ENCODE peak calls at places on chromosomes 13 and 19, in ten cellular contexts. One of them, this sample, is unnamed.

GRCh38 chr19:50325310-50326100 is 3.7 kb downstream of the KCNC3 start:
- DNase-seq in stomach: peak; percentile 77
- DNase-seq in ovary: peak; percentile 59
- DNase-seq in heart left ventricle: peak; percentile 79
- DNase-seq in transverse colon: peak; percentile 62
- DNase-seq in Peyer's patch: peak; percentile 51
- DNase-seq in suprapubic skin: peak; percentile 66
- DNase-seq in tibial nerve: no peak
- DNase-seq in IMR-90: peak; percentile 13
- DNase-seq in HCT116: peak; percentile 73
- DNase-seq in this sample: no peak

GRCh38 chr19:41226874-41227390 is 7.9 kb downstream of the AXL start:
- DNase-seq in transverse colon: no peak
- DNase-seq in suprapubic skin: no peak
- DNase-seq in IMR-90: no peak
- DNase-seq in ovary: no peak
- DNase-seq in Peyer's patch: no peak
- DNase-seq in heart left ventricle: peak; percentile 53
- DNase-seq in stomach: no peak
- DNase-seq in tibial nerve: no peak
- DNase-seq in HCT116: no peak
- DNase-seq in this sample: no peak

GRCh38 chr19:16368385-16369305 is 44.0 kb downstream of the KLF2 start:
- DNase-seq in suprapubic skin: no peak
- DNase-seq in IMR-90: no peak
- DNase-seq in HCT116: no peak
- DNase-seq in heart left ventricle: peak; percentile 29
- DNase-seq in transverse colon: no peak
- DNase-seq in ovary: peak; percentile 28
- DNase-seq in tibial nerve: no peak
- DNase-seq in Peyer's patch: peak; percentile 64
- DNase-seq in stomach: no peak
- DNase-seq in this sample: no peak

GRCh38 chr19:13116282-13117175 is at the start of gene TRMT1:
- DNase-seq in stomach: peak; percentile 93
- DNase-seq in Peyer's patch: peak; percentile 95
- DNase-seq in suprapubic skin: peak; percentile 97
- DNase-seq in HCT116: peak; percentile 93
- DNase-seq in IMR-90: peak; percentile 91
- DNase-seq in transverse colon: peak; percentile 95
- DNase-seq in ovary: peak; percentile 93
- DNase-seq in heart left ventricle: peak; percentile 94
- DNase-seq in tibial nerve: peak; percentile 98
- DNase-seq in this sample: peak; percentile 89

GRCh38 chr13:57739791-57740190 is 108.2 kb downstream of the PCDH17 start:
- DNase-seq in heart left ventricle: no peak
- DNase-seq in ovary: no peak
- DNase-seq in HCT116: no peak
- DNase-seq in IMR-90: no peak
- DNase-seq in transverse colon: no peak
- DNase-seq in stomach: no peak
- DNase-seq in tibial nerve: no peak
- DNase-seq in suprapubic skin: no peak
- DNase-seq in Peyer's patch: no peak
- DNase-seq in this sample: no peak

GRCh38 chr19:47651132-47651531 is 42.2 kb downstream of the BICRA start:
- DNase-seq in tibial nerve: no peak
- DNase-seq in ovary: no peak
- DNase-seq in HCT116: no peak
- DNase-seq in stomach: no peak
- DNase-seq in heart left ventricle: no peak
- DNase-seq in Peyer's patch: no peak
- DNase-seq in IMR-90: no peak
- DNase-seq in transverse colon: no peak
- DNase-seq in suprapubic skin: no peak
- DNase-seq in this sample: no peak

GRCh38 chr13:94617389-94618000 is 15.8 kb downstream of the GPR180 start:
- DNase-seq in IMR-90: no peak
- DNase-seq in ovary: no peak
- DNase-seq in Peyer's patch: no peak
- DNase-seq in HCT116: no peak
- DNase-seq in tibial nerve: peak; percentile 46
- DNase-seq in stomach: no peak
- DNase-seq in heart left ventricle: no peak
- DNase-seq in suprapubic skin: no peak
- DNase-seq in transverse colon: no peak
- DNase-seq in this sample: no peak

GRCh38 chr13:42384265-42384664 is 112.3 kb downstream of the AKAP11 start:
- DNase-seq in heart left ventricle: no peak
- DNase-seq in tibial nerve: no peak
- DNase-seq in stomach: no peak
- DNase-seq in HCT116: no peak
- DNase-seq in IMR-90: no peak
- DNase-seq in ovary: no peak
- DNase-seq in Peyer's patch: no peak
- DNase-seq in suprapubic skin: no peak
- DNase-seq in transverse colon: no peak
- DNase-seq in this sample: no peak

GRCh38 chr19:38878575-38879399 is 712 bp upstream of the RINL start:
- DNase-seq in tibial nerve: no peak
- DNase-seq in IMR-90: no peak
- DNase-seq in stomach: no peak
- DNase-seq in heart left ventricle: peak; percentile 41
- DNase-seq in HCT116: no peak
- DNase-seq in suprapubic skin: no peak
- DNase-seq in transverse colon: no peak
- DNase-seq in ovary: no peak
- DNase-seq in Peyer's patch: no peak
- DNase-seq in this sample: no peak

GRCh38 chr19:38880076-38880881 is 2.2 kb upstream of the RINL start:
- DNase-seq in Peyer's patch: no peak
- DNase-seq in suprapubic skin: no peak
- DNase-seq in stomach: no peak
- DNase-seq in heart left ventricle: no peak
- DNase-seq in IMR-90: no peak
- DNase-seq in tibial nerve: no peak
- DNase-seq in ovary: no peak
- DNase-seq in transverse colon: no peak
- DNase-seq in HCT116: no peak
- DNase-seq in this sample: no peak

GRCh38 chr19:38875656-38876345 is 2.3 kb downstream of the RINL start:
- DNase-seq in ovary: no peak
- DNase-seq in heart left ventricle: peak; percentile 0
- DNase-seq in Peyer's patch: no peak
- DNase-seq in suprapubic skin: no peak
- DNase-seq in transverse colon: no peak
- DNase-seq in IMR-90: no peak
- DNase-seq in HCT116: no peak
- DNase-seq in tibial nerve: no peak
- DNase-seq in stomach: no peak
- DNase-seq in this sample: no peak

GRCh38 chr19:38879400-38879751 is 1.3 kb upstream of the RINL start:
- DNase-seq in Peyer's patch: no peak
- DNase-seq in ovary: no peak
- DNase-seq in HCT116: no peak
- DNase-seq in tibial nerve: no peak
- DNase-seq in suprapubic skin: no peak
- DNase-seq in IMR-90: no peak
- DNase-seq in stomach: no peak
- DNase-seq in heart left ventricle: peak; percentile 51
- DNase-seq in transverse colon: no peak
- DNase-seq in this sample: no peak

DNA sequence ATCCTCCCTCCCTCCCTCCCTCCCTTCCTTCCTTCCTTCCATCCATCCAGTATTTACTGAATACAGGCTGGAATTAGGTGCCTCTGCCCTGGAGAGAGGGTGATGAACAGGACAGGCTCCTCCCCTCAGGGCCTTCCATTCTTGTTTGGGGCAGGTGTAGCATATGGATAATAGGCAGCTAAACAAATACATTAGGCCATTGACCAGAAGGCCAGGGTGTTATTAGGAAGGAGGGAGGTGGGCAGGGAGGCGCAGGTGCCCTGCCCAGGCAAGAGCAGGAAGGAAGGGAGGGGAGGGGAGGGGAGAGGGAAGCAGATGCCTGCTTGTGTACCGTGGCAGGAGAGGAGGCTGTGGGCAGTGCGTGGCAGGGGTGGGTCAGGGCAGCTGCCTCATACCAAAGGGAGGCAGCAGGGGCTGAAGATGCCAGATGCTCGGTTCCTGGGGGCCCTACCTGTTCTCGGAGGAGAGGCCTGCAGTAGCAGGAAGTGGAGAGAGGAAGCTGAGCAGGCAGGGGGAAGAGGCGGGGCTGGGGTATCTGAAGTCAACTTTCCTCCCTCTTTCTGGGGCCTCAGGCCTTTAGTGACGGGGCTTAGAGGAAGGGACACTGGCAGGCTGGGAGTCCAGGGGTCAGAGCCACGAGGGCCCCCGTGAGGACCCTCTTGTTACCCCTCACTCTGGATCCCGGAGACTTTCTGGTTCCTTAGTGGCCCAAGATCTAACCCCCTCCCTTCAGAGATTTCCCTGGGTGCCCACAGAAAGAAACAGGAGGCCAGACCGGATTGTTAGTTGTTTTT is at the start of gene RINL:
- DNase-seq in IMR-90: no peak
- DNase-seq in tibial nerve: no peak
- DNase-seq in transverse colon: peak; percentile 71
- DNase-seq in stomach: peak; percentile 46
- DNase-seq in ovary: no peak
- DNase-seq in Peyer's patch: peak; percentile 89
- DNase-seq in suprapubic skin: no peak
- DNase-seq in HCT116: no peak
- DNase-seq in heart left ventricle: peak; percentile 58
- DNase-seq in this sample: no peak
- TF ChIP-seq POLR2A in IMR-90: no peak
- TF ChIP-seq POLR2A in tibial nerve: no peak
- TF ChIP-seq POLR2A in transverse colon: no peak
- TF ChIP-seq POLR2A in stomach: no peak
- TF ChIP-seq POLR2A in ovary: no peak
- TF ChIP-seq POLR2A in Peyer's patch: peak; percentile 35
- TF ChIP-seq POLR2A in suprapubic skin: no peak
- TF ChIP-seq POLR2A in HCT116: no peak
- TF ChIP-seq POLR2A in heart left ventricle: no peak
- TF ChIP-seq POLR2A in this sample: no peak

DNA sequence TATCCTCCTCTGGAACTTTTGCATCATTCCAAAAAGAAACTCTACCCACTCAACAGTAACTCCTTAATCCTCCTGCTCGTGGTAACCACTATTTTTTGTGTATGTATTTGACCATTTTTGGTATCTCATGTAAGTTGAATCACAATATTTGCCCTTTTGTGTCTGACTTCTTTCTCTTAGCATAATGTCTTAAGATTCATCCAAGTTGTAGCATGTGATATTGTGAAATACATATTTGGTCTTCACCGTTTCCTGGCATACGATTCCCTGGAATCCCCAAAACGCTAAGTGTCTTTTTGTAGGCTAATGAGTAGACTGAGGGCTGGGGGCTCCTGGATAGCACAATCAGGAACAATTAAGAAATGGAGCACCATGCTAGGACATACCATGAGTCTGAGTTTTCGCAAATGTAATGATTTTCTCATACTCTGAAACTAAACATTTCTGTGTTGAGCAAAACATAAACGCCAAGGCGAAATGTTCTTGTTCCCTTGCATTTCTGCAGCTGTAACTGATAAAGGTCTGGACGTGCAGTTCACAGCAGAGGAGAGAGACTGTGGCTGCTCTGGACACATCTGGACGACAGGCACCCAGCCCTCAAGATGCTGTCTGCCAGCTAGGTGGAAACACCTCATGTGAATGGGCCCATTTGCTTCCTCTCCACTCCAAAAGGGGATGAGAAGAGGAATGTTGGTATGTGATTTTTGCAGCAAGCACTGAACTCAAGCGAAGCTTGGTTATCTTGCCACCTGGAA is 38.4 kb downstream of the BRD4 start:
- DNase-seq in heart left ventricle: no peak
- DNase-seq in tibial nerve: no peak
- DNase-seq in HCT116: no peak
- DNase-seq in transverse colon: no peak
- DNase-seq in suprapubic skin: no peak
- DNase-seq in IMR-90: peak; percentile 66
- DNase-seq in ovary: no peak
- DNase-seq in stomach: no peak
- DNase-seq in Peyer's patch: no peak
- DNase-seq in this sample: no peak
- H3K4me1 ChIP-seq in heart left ventricle: peaks cover 99% of the 10 kb centered on the region
- H3K4me1 ChIP-seq in tibial nerve: peaks cover 93% of the 10 kb centered on the region
- H3K4me1 ChIP-seq in HCT116: peaks cover 4% of the 10 kb centered on the region
- H3K4me1 ChIP-seq in transverse colon: peaks cover 78% of the 10 kb centered on the region
- H3K4me1 ChIP-seq in suprapubic skin: peaks cover 96% of the 10 kb centered on the region
- H3K4me1 ChIP-seq in IMR-90: peaks cover 57% of the 10 kb centered on the region
- H3K4me1 ChIP-seq in ovary: peaks cover 46% of the 10 kb centered on the region
- H3K4me1 ChIP-seq in stomach: peaks cover 100% of the 10 kb centered on the region
- H3K4me1 ChIP-seq in Peyer's patch: no peaks in the 10 kb centered on the region
- H3K4me1 ChIP-seq in this sample: peaks cover 29% of the 10 kb centered on the region

GRCh38 chr19:39595950-39596349 is 6.4 kb upstream of the LGALS13 start:
- DNase-seq in stomach: no peak
- DNase-seq in Peyer's patch: no peak
- DNase-seq in ovary: no peak
- DNase-seq in heart left ventricle: no peak
- DNase-seq in transverse colon: no peak
- DNase-seq in IMR-90: no peak
- DNase-seq in suprapubic skin: no peak
- DNase-seq in HCT116: no peak
- DNase-seq in tibial nerve: no peak
- DNase-seq in this sample: no peak
- TF ChIP-seq POLR2A in stomach: no peak
- TF ChIP-seq POLR2A in Peyer's patch: no peak
- TF ChIP-seq POLR2A in ovary: no peak
- TF ChIP-seq POLR2A in heart left ventricle: no peak
- TF ChIP-seq POLR2A in transverse colon: no peak
- TF ChIP-seq POLR2A in IMR-90: no peak
- TF ChIP-seq POLR2A in suprapubic skin: no peak
- TF ChIP-seq POLR2A in HCT116: no peak
- TF ChIP-seq POLR2A in tibial nerve: no peak
- TF ChIP-seq POLR2A in this sample: no peak

DNA sequence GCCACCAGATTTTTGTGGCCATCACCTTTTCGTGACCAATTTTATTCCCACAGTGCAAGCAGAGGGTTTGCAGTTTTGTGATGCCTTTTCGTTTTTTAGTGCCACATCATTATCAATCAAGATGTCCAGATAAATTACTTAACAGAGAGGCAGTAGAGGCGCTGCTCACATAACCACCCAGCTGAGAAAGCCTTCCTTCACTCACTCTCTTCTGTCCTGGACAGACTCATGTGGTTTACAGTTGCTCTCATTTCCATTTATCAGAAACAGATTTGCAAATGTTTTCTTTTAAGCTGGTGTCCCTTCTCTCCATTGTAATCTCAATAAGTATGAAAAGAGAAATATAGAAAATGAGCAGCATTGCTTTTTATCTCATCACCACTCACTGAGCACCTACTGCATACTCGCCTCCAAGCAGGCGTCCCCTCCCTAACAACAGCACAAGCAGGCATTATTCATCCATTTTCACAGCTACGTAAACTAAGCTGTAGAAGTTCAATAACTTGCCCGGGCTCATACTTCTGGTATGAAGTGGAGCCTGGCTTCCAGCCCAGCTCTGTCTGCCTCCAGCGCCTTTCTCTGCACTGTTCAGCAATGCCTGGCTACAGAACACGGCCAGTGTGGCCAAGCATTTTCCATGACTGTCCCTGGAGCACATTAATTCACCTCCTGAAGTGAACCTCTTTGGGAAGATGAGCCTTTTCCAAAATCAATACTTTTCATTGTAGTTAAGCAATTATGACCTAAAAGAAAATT is 34.6 kb upstream of the KATNAL1 start:
- DNase-seq in suprapubic skin: peak; percentile 92
- DNase-seq in IMR-90: peak; percentile 94
- DNase-seq in HCT116: peak; percentile 44
- DNase-seq in transverse colon: peak; percentile 76
- DNase-seq in Peyer's patch: no peak
- DNase-seq in heart left ventricle: peak; percentile 84
- DNase-seq in tibial nerve: peak; percentile 83
- DNase-seq in ovary: peak; percentile 85
- DNase-seq in stomach: peak; percentile 85
- DNase-seq in this sample: peak; percentile 86
- H3K4me1 ChIP-seq in suprapubic skin: peaks cover 49% of the 10 kb centered on the region
- H3K4me1 ChIP-seq in IMR-90: peaks cover 32% of the 10 kb centered on the region
- H3K4me1 ChIP-seq in HCT116: peaks cover 68% of the 10 kb centered on the region
- H3K4me1 ChIP-seq in transverse colon: peaks cover 4% of the 10 kb centered on the region
- H3K4me1 ChIP-seq in Peyer's patch: no peaks in the 10 kb centered on the region
- H3K4me1 ChIP-seq in heart left ventricle: peaks cover 37% of the 10 kb centered on the region
- H3K4me1 ChIP-seq in tibial nerve: peaks cover 7% of the 10 kb centered on the region
- H3K4me1 ChIP-seq in ovary: peaks cover 16% of the 10 kb centered on the region
- H3K4me1 ChIP-seq in stomach: peaks cover 42% of the 10 kb centered on the region
- H3K4me1 ChIP-seq in this sample: peaks cover 33% of the 10 kb centered on the region

This sample was measured in uterus.